ENCODE peak calls at places on chromosomes 2 and 18, in four cellular contexts. N is fibroblast of the aortic adventitia, M is GM20000, G is HepG2. Q is an unnamed sample.

GRCh38 chr2:19073522-19073921 is 284.9 kb downstream of the OSR1 start:
- DNase-seq in N (peak), M (no peak), G (peak), Q (no peak)

GRCh38 chr2:129233751-129234406 is 745.6 kb upstream of the RAB6C start:
- DNase-seq in N (no peak), M (peak), G (no peak), Q (no peak)

GRCh38 chr2:169265581-169265980 is 96.8 kb downstream of the LRP2 start:
- DNase-seq in N (no peak), M (no peak), G (no peak), Q (no peak)

GRCh38 chr2:46298272-46298521 is 990 bp downstream of the EPAS1 start:
- DNase-seq in N (no peak), M (no peak), G (no peak), Q (peak)

GRCh38 chr18:3879114-3879835 is 429.3 kb downstream of the TGIF1 start:
- DNase-seq in N (no peak), M (no peak), G (no peak), Q (no peak)

GRCh38 chr18:77133051-77133919 is 702 bp upstream of the MBP start:
- DNase-seq in N (peak), M (no peak), G (no peak), Q (no peak)

GRCh38 chr18:13680612-13681011 is 45.7 kb downstream of the FAM210A start:
- DNase-seq in N (no peak), M (no peak), G (peak), Q (no peak)

GRCh38 chr2:95700554-95700953 is 108.8 kb downstream of the TRIM43 start:
- DNase-seq in N (no peak), M (no peak), G (no peak), Q (no peak)

DNA sequence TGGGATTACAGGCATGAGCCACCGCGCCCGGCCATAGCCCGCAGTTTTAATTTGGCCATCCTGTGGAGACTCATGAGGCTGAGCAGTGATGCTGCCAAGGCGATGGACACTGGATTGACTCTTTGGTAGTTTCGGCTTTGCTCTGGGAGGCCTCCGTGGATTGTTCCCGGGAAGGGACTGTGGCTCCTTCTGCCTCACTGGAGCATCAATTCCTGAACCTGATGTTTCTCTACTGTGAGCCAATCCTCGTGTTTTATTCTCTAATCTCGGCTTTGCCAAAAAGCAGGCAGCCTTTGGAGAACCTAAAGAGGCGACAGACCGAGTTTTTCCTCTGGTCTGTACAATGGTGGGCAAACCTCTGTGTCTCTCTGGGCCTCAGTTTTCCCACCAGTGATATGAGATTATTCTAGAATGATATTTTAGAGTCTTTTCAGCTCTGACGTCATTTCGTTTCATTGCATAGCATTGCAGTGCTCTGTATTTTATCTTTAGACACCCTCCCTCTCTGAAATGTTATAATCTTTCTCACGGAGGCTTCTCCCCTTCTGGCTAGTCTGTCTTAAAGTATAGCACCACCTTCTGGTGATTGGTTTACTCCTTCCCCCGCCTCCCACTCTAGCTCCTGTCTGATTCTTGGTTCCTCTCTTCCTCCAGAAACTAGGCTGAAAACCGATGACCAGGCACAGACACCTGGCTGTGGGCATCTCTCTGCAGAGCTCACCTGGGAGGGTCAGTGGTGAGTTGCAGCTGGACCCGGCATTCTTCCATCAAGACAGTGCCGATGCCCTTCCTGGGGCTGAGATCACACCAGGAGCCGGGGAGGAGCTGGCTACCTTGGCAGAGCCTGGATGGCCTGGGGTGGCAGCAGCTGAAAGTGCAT is 341.3 kb downstream of the MYCN start:
- DNase-seq in N (no peak), M (peak), G (peak), Q (no peak)
- TF ChIP-seq CTCF in N (no peak), M (no peak), G (peak), Q (no peak)

GRCh38 chr2:186456941-186457340 is 29.1 kb upstream of the ZC3H15 start:
- DNase-seq in N (peak), M (no peak), G (no peak), Q (no peak)

GRCh38 chr2:186457908-186458307 is 28.2 kb upstream of the ZC3H15 start:
- DNase-seq in N (no peak), M (no peak), G (no peak), Q (no peak)

GRCh38 chr2:186455613-186456012 is 30.4 kb upstream of the ZC3H15 start:
- DNase-seq in N (no peak), M (no peak), G (no peak), Q (no peak)

GRCh38 chr2:186459009-186459408 is 27.1 kb upstream of the ZC3H15 start:
- DNase-seq in N (peak), M (no peak), G (peak), Q (no peak)

DNA sequence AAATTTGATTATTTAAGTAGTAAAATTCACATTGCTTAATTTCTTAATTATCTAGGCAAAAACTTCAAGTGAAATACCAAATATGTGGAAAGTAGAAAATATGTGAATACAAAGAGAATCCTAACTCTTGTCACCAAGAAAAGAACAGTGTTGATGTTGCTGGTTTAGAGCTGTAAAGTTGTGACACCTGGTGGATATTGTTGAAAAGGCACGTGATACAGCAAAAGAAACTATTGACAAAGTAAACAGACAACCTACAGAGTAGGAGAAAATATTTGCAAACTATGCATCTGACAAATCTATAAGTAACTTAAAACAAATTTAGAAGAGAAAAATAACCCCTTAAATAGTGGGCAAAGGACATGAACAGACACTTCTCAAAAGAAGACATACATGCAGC is 25.6 kb upstream of the ZC3H15 start:
- DNase-seq in N (peak), M (no peak), G (peak), Q (no peak)
- TF ChIP-seq CTCF in N (peak), M (no peak), G (peak), Q (no peak)

DNA sequence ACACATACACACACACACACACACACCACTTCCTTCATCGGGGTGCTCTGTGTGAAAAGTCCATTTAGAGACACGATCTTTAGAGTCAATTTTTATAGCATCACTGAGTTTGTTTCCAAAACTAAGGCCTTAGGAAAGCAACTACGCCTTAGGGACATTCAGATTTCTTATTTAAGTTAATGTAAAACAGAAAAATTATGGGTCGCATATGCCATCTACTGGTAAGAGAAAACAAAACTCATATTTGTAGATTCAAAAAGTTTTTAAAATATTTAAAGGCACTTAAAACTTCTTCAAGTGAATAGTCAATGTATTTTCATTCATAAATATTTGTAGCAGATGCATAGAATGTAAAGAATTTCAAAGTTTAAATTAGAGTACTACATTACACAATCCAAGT is 166.2 kb downstream of the ATAD2B start:
- DNase-seq in N (peak), M (no peak), G (peak), Q (no peak)
- TF ChIP-seq CTCF in N (peak), M (no peak), G (no peak), Q (no peak)

GRCh38 chr18:49728542-49728941 is 84.8 kb downstream of the ACAA2 start:
- DNase-seq in N (peak), M (peak), G (peak), Q (no peak)
- TF ChIP-seq CTCF in N (peak), M (peak), G (peak), Q (no peak)

GRCh38 chr2:146927080-146927714 is 917.6 kb upstream of the ACVR2A start:
- DNase-seq in N (peak), M (peak), G (peak), Q (no peak)
- TF ChIP-seq CTCF in N (peak), M (no peak), G (peak), Q (no peak)

GRCh38 chr2:200308421-200309295 is 2.2 kb downstream of the SPATS2L start:
- DNase-seq in N (peak), M (no peak), G (no peak), Q (no peak)
- TF ChIP-seq CTCF in N (no peak), M (no peak), G (peak), Q (no peak)

GRCh38 chr2:137912358-137912757 is 51.9 kb upstream of the HNMT start:
- DNase-seq in N (no peak), M (peak), G (no peak), Q (no peak)
- TF ChIP-seq CTCF in N (no peak), M (no peak), G (no peak), Q (no peak)